ENCODE peak calls at places on chromosomes 7 and 10, in ten cellular contexts. One of them, this sample, is unnamed. For H3K36me3, the result is how much of the 10 kb centered on the place peaks cover.

GRCh38 chr7:13181221-13181620 is 493.8 kb downstream of the ARL4A start:
- DNase-seq in hepatocyte: peak
- DNase-seq in fibroblast of lung: peak
- DNase-seq in GM23338: no peak
- DNase-seq in HepG2: no peak
- DNase-seq in mammary epithelial cell: no peak
- DNase-seq in HCT116: no peak
- DNase-seq in DND-41: no peak
- DNase-seq in K562: no peak
- DNase-seq in MM.1S: no peak
- DNase-seq in this sample: no peak

GRCh38 chr10:5692476-5693358 is 8.1 kb downstream of the TASOR2 start:
- DNase-seq in hepatocyte: peak
- DNase-seq in fibroblast of lung: peak
- DNase-seq in GM23338: peak
- DNase-seq in HepG2: peak
- DNase-seq in mammary epithelial cell: peak
- DNase-seq in HCT116: no peak
- DNase-seq in DND-41: no peak
- DNase-seq in K562: peak
- DNase-seq in MM.1S: no peak
- DNase-seq in this sample: peak

GRCh38 chr7:50504646-50505546 is 54.7 kb upstream of the FIGNL1 start:
- DNase-seq in hepatocyte: no peak
- DNase-seq in fibroblast of lung: no peak
- DNase-seq in GM23338: no peak
- DNase-seq in HepG2: no peak
- DNase-seq in mammary epithelial cell: no peak
- DNase-seq in HCT116: no peak
- DNase-seq in DND-41: no peak
- DNase-seq in K562: no peak
- DNase-seq in MM.1S: no peak
- DNase-seq in this sample: no peak

GRCh38 chr10:72736176-72736795 is 44.3 kb downstream of the MCU start:
- DNase-seq in hepatocyte: peak
- DNase-seq in fibroblast of lung: peak
- DNase-seq in GM23338: no peak
- DNase-seq in HepG2: peak
- DNase-seq in mammary epithelial cell: no peak
- DNase-seq in HCT116: no peak
- DNase-seq in DND-41: no peak
- DNase-seq in K562: no peak
- DNase-seq in MM.1S: no peak
- DNase-seq in this sample: no peak

GRCh38 chr10:133565441-133566294 is at the start of gene SYCE1:
- DNase-seq in hepatocyte: no peak
- DNase-seq in fibroblast of lung: no peak
- DNase-seq in GM23338: peak
- DNase-seq in HepG2: no peak
- DNase-seq in mammary epithelial cell: no peak
- DNase-seq in HCT116: no peak
- DNase-seq in DND-41: no peak
- DNase-seq in K562: no peak
- DNase-seq in MM.1S: no peak
- DNase-seq in this sample: no peak

GRCh38 chr10:71868192-71868697 is 17.2 kb upstream of the PSAP start:
- DNase-seq in hepatocyte: peak
- DNase-seq in fibroblast of lung: peak
- DNase-seq in GM23338: no peak
- DNase-seq in HepG2: peak
- DNase-seq in mammary epithelial cell: peak
- DNase-seq in HCT116: no peak
- DNase-seq in DND-41: peak
- DNase-seq in K562: peak
- DNase-seq in MM.1S: peak
- DNase-seq in this sample: peak

GRCh38 chr10:49230004-49230403 is 41.8 kb upstream of the TMEM273 start:
- DNase-seq in hepatocyte: no peak
- DNase-seq in fibroblast of lung: no peak
- DNase-seq in GM23338: no peak
- DNase-seq in HepG2: no peak
- DNase-seq in mammary epithelial cell: no peak
- DNase-seq in HCT116: no peak
- DNase-seq in DND-41: no peak
- DNase-seq in K562: no peak
- DNase-seq in MM.1S: no peak
- DNase-seq in this sample: no peak

GRCh38 chr10:117351558-117351957 is 23.7 kb downstream of the PDZD8 start:
- DNase-seq in hepatocyte: no peak
- DNase-seq in fibroblast of lung: no peak
- DNase-seq in GM23338: no peak
- DNase-seq in HepG2: no peak
- DNase-seq in mammary epithelial cell: no peak
- DNase-seq in HCT116: no peak
- DNase-seq in DND-41: no peak
- DNase-seq in K562: no peak
- DNase-seq in MM.1S: no peak
- DNase-seq in this sample: no peak

GRCh38 chr7:136251826-136252225 is 274.7 kb upstream of the MTPN start:
- DNase-seq in hepatocyte: no peak
- DNase-seq in fibroblast of lung: peak
- DNase-seq in GM23338: peak
- DNase-seq in HepG2: no peak
- DNase-seq in mammary epithelial cell: no peak
- DNase-seq in HCT116: no peak
- DNase-seq in DND-41: no peak
- DNase-seq in K562: no peak
- DNase-seq in MM.1S: no peak
- DNase-seq in this sample: no peak

GRCh38 chr10:88728107-88728763 is 22.2 kb downstream of the LIPK start:
- DNase-seq in hepatocyte: peak
- DNase-seq in fibroblast of lung: no peak
- DNase-seq in GM23338: peak
- DNase-seq in HepG2: peak
- DNase-seq in mammary epithelial cell: peak
- DNase-seq in HCT116: peak
- DNase-seq in DND-41: peak
- DNase-seq in K562: no peak
- DNase-seq in MM.1S: no peak
- DNase-seq in this sample: no peak

GRCh38 chr10:77836299-77836820 is 90.2 kb downstream of the DLG5 start:
- DNase-seq in hepatocyte: no peak
- DNase-seq in fibroblast of lung: no peak
- DNase-seq in GM23338: no peak
- DNase-seq in HepG2: no peak
- DNase-seq in mammary epithelial cell: peak
- DNase-seq in HCT116: no peak
- DNase-seq in DND-41: peak
- DNase-seq in K562: peak
- DNase-seq in MM.1S: peak
- DNase-seq in this sample: no peak
- H3K36me3 ChIP-seq in hepatocyte: under half
- H3K36me3 ChIP-seq in fibroblast of lung: under half
- H3K36me3 ChIP-seq in GM23338: under half
- H3K36me3 ChIP-seq in HepG2: under half
- H3K36me3 ChIP-seq in mammary epithelial cell: under half
- H3K36me3 ChIP-seq in HCT116: under half
- H3K36me3 ChIP-seq in DND-41: half or more
- H3K36me3 ChIP-seq in K562: half or more
- H3K36me3 ChIP-seq in MM.1S: under half
- H3K36me3 ChIP-seq in this sample: under half

GRCh38 chr7:140641532-140642191 is 1.0 kb upstream of the DENND2A start:
- DNase-seq in hepatocyte: no peak
- DNase-seq in fibroblast of lung: no peak
- DNase-seq in GM23338: peak
- DNase-seq in HepG2: no peak
- DNase-seq in mammary epithelial cell: no peak
- DNase-seq in HCT116: no peak
- DNase-seq in DND-41: no peak
- DNase-seq in K562: no peak
- DNase-seq in MM.1S: no peak
- DNase-seq in this sample: no peak

GRCh38 chr7:140640060-140640611 is 477 bp downstream of the DENND2A start:
- DNase-seq in hepatocyte: peak
- DNase-seq in fibroblast of lung: peak
- DNase-seq in GM23338: peak
- DNase-seq in HepG2: no peak
- DNase-seq in mammary epithelial cell: no peak
- DNase-seq in HCT116: no peak
- DNase-seq in DND-41: no peak
- DNase-seq in K562: no peak
- DNase-seq in MM.1S: no peak
- DNase-seq in this sample: no peak

GRCh38 chr7:140638311-140638791 is 2.3 kb downstream of the DENND2A start:
- DNase-seq in hepatocyte: peak
- DNase-seq in fibroblast of lung: peak
- DNase-seq in GM23338: peak
- DNase-seq in HepG2: no peak
- DNase-seq in mammary epithelial cell: no peak
- DNase-seq in HCT116: no peak
- DNase-seq in DND-41: no peak
- DNase-seq in K562: no peak
- DNase-seq in MM.1S: no peak
- DNase-seq in this sample: peak

GRCh38 chr7:140640727-140641531 is at the start of gene DENND2A:
- DNase-seq in hepatocyte: peak
- DNase-seq in fibroblast of lung: peak
- DNase-seq in GM23338: peak
- DNase-seq in HepG2: no peak
- DNase-seq in mammary epithelial cell: no peak
- DNase-seq in HCT116: no peak
- DNase-seq in DND-41: no peak
- DNase-seq in K562: peak
- DNase-seq in MM.1S: no peak
- DNase-seq in this sample: no peak

DNA sequence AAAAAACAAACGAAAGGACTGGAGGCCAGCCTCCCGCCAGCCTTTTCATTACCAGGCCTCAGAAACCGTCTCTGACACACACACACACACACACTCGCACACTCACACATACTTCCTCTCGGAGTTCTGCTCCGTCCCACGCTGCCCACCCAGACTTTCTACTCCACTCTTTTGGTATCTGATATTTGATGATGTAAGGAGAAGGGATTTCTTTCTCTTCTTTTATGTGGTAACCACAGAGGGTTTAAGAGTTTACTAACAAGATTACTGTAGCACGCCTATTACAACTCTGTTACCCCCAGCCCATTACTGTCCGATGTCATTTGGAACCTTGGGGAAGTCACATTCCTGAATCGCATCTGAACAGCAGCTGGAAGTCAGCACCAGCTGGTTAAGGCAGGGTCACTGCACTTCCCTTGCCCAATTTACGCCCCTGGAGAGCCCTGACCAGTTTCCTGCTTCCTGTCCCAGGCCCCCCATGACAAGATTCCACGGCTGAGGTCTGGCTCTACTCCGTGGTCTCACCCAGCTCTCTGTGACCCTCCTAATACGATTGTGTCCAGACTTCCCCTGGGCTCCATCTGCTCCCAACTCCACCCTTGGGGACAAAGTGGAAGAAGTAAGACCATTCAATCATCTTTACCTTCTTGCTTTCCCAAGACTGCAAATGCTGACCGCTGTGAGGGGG is 1.1 kb downstream of the DENND2A start:
- DNase-seq in hepatocyte: peak
- DNase-seq in fibroblast of lung: peak
- DNase-seq in GM23338: peak
- DNase-seq in HepG2: no peak
- DNase-seq in mammary epithelial cell: no peak
- DNase-seq in HCT116: no peak
- DNase-seq in DND-41: no peak
- DNase-seq in K562: no peak
- DNase-seq in MM.1S: no peak
- DNase-seq in this sample: no peak
- TF ChIP-seq EZH2 in hepatocyte: no peak
- TF ChIP-seq EZH2 in fibroblast of lung: no peak
- TF ChIP-seq EZH2 in GM23338: no peak
- TF ChIP-seq EZH2 in HepG2: no peak
- TF ChIP-seq EZH2 in mammary epithelial cell: peak
- TF ChIP-seq EZH2 in HCT116: no peak
- TF ChIP-seq EZH2 in DND-41: no peak
- TF ChIP-seq EZH2 in K562: no peak
- TF ChIP-seq EZH2 in MM.1S: no peak
- TF ChIP-seq EZH2 in this sample: no peak

GRCh38 chr10:78750418-78750817 is 318.3 kb upstream of the ZMIZ1 start:
- DNase-seq in hepatocyte: no peak
- DNase-seq in fibroblast of lung: no peak
- DNase-seq in GM23338: no peak
- DNase-seq in HepG2: no peak
- DNase-seq in mammary epithelial cell: no peak
- DNase-seq in HCT116: no peak
- DNase-seq in DND-41: no peak
- DNase-seq in K562: no peak
- DNase-seq in MM.1S: no peak
- DNase-seq in this sample: no peak
- H3K36me3 ChIP-seq in hepatocyte: under half
- H3K36me3 ChIP-seq in fibroblast of lung: under half
- H3K36me3 ChIP-seq in GM23338: under half
- H3K36me3 ChIP-seq in HepG2: under half
- H3K36me3 ChIP-seq in mammary epithelial cell: under half
- H3K36me3 ChIP-seq in HCT116: under half
- H3K36me3 ChIP-seq in DND-41: under half
- H3K36me3 ChIP-seq in K562: under half
- H3K36me3 ChIP-seq in MM.1S: under half
- H3K36me3 ChIP-seq in this sample: under half

GRCh38 chr10:101237080-101237817 is 8.0 kb upstream of the LBX1 start:
- DNase-seq in hepatocyte: no peak
- DNase-seq in fibroblast of lung: peak
- DNase-seq in GM23338: peak
- DNase-seq in HepG2: no peak
- DNase-seq in mammary epithelial cell: no peak
- DNase-seq in HCT116: no peak
- DNase-seq in DND-41: no peak
- DNase-seq in K562: no peak
- DNase-seq in MM.1S: no peak
- DNase-seq in this sample: no peak

GRCh38 chr10:101235766-101236165 is 6.5 kb upstream of the LBX1 start:
- DNase-seq in hepatocyte: no peak
- DNase-seq in fibroblast of lung: no peak
- DNase-seq in GM23338: peak
- DNase-seq in HepG2: no peak
- DNase-seq in mammary epithelial cell: no peak
- DNase-seq in HCT116: no peak
- DNase-seq in DND-41: no peak
- DNase-seq in K562: no peak
- DNase-seq in MM.1S: no peak
- DNase-seq in this sample: no peak

GRCh38 chr10:101237908-101238731 is 8.9 kb upstream of the LBX1 start:
- DNase-seq in hepatocyte: no peak
- DNase-seq in fibroblast of lung: no peak
- DNase-seq in GM23338: no peak
- DNase-seq in HepG2: no peak
- DNase-seq in mammary epithelial cell: no peak
- DNase-seq in HCT116: no peak
- DNase-seq in DND-41: no peak
- DNase-seq in K562: no peak
- DNase-seq in MM.1S: no peak
- DNase-seq in this sample: no peak

GRCh38 chr10:101238732-101239105 is 9.5 kb upstream of the LBX1 start:
- DNase-seq in hepatocyte: no peak
- DNase-seq in fibroblast of lung: no peak
- DNase-seq in GM23338: peak
- DNase-seq in HepG2: no peak
- DNase-seq in mammary epithelial cell: no peak
- DNase-seq in HCT116: peak
- DNase-seq in DND-41: no peak
- DNase-seq in K562: peak
- DNase-seq in MM.1S: no peak
- DNase-seq in this sample: no peak

GRCh38 chr10:101236376-101237079 is 7.3 kb upstream of the LBX1 start:
- DNase-seq in hepatocyte: no peak
- DNase-seq in fibroblast of lung: no peak
- DNase-seq in GM23338: peak
- DNase-seq in HepG2: no peak
- DNase-seq in mammary epithelial cell: no peak
- DNase-seq in HCT116: no peak
- DNase-seq in DND-41: no peak
- DNase-seq in K562: peak
- DNase-seq in MM.1S: no peak
- DNase-seq in this sample: no peak
- TF ChIP-seq EZH2 in hepatocyte: peak
- TF ChIP-seq EZH2 in fibroblast of lung: peak
- TF ChIP-seq EZH2 in GM23338: peak
- TF ChIP-seq EZH2 in HepG2: peak
- TF ChIP-seq EZH2 in mammary epithelial cell: no peak
- TF ChIP-seq EZH2 in HCT116: no peak
- TF ChIP-seq EZH2 in DND-41: no peak
- TF ChIP-seq EZH2 in K562: no peak
- TF ChIP-seq EZH2 in MM.1S: no peak
- TF ChIP-seq EZH2 in this sample: no peak

This sample was measured in PC-9.